ENCODE peak calls at places on chromosomes 4 and X, in seven cellular contexts. D is CD4-positive, CD25-positive, alpha-beta regulatory T cell; Y is EL; H is EH; Q is tibial nerve; I is H9; W is NCI-H1105 treated with DMSO at 0.1 percent for 48 hours. C is an unnamed sample.

GRCh38 chr4:21290562-21290961 is 590.3 kb downstream of the PACRGL start:
- DNase-seq in D (no peak), Y (no peak), H (no peak), Q (no peak), I (no peak), W (no peak), C (no peak)

GRCh38 chr4:7862561-7863200 is 77.0 kb downstream of the AFAP1 start:
- DNase-seq in D (no peak), Y (no peak), H (peak), Q (no peak), I (no peak), W (no peak), C (no peak)

GRCh38 chrX:110734894-110735541 is 60.6 kb downstream of the CHRDL1 start:
- DNase-seq in D (no peak), Y (peak), H (peak), Q (no peak), I (no peak), W (no peak), C (no peak)

GRCh38 chr4:84238247-84239090 is 260.6 kb downstream of the NKX6-1 start:
- DNase-seq in D (no peak), Y (peak), H (peak), Q (no peak), I (no peak), W (no peak), C (no peak)

GRCh38 chr4:53192017-53192416 is 173.8 kb downstream of the SCFD2 start:
- DNase-seq in D (no peak), Y (no peak), H (no peak), Q (no peak), I (no peak), W (no peak), C (no peak)

GRCh38 chrX:103823591-103823990 is 8.5 kb downstream of the RAB9B start:
- DNase-seq in D (no peak), Y (peak), H (peak), Q (no peak), I (no peak), W (no peak), C (no peak)

GRCh38 chrX:10496345-10496965 is 123.9 kb downstream of the MID1 start:
- DNase-seq in D (no peak), Y (peak), H (peak), Q (no peak), I (no peak), W (no peak), C (no peak)

GRCh38 chr4:80058740-80059139 is 14.3 kb downstream of the ANTXR2 start:
- DNase-seq in D (peak), Y (no peak), H (peak), Q (no peak), I (no peak), W (no peak), C (no peak)

GRCh38 chrX:65610040-65610439 is 57.4 kb upstream of the MSN start:
- DNase-seq in D (no peak), Y (no peak), H (peak), Q (no peak), I (no peak), W (no peak), C (no peak)

GRCh38 chr4:1166509-1167243 is 5.7 kb downstream of the SPON2 start:
- DNase-seq in D (no peak), Y (no peak), H (no peak), Q (no peak), I (no peak), W (no peak), C (no peak)

GRCh38 chr4:76802546-76803021 is 95.4 kb downstream of the SOWAHB start:
- DNase-seq in D (no peak), Y (no peak), H (peak), Q (no peak), I (peak), W (no peak), C (no peak)

C was measured in vagina.